ENCODE peak calls at places on chromosomes 4 and X, in ten cellular contexts. U is retina; R is cerebellar cortex; M is naive thymus-derived CD8-positive, alpha-beta T cell; C is endothelial cell; Y is GM03348; E is C1 segment of cervical spinal cord; Z is ELR; H is NCI-H1092 treated with DMSO at 0.1 percent for 48 hours; K is activated CD4-positive, alpha-beta T cell treated with anti-CD3 and anti-CD28 coated beads for 24 hours. B is an unnamed sample.

GRCh38 chr4:141571368-141571767 is 65.0 kb upstream of the IL15 start:
- DNase-seq in C (no peak), U (no peak), M (no peak), Y (no peak), Z (peak; percentile 32), K (no peak), R (no peak), H (no peak), E (no peak), B (no peak)

GRCh38 chrX:118523920-118524319 is 28.3 kb downstream of the DOCK11 start:
- DNase-seq in Y (no peak), R (no peak), H (no peak), K (no peak), C (no peak), Z (no peak), M (peak; percentile 67), U (no peak), E (no peak), B (no peak)

GRCh38 chr4:51932261-51932660 is 87.9 kb downstream of the LRRC66 start:
- DNase-seq in Z (no peak), H (no peak), Y (peak; percentile 35), U (no peak), K (no peak), R (no peak), M (no peak), C (no peak), E (no peak), B (no peak)

GRCh38 chr4:33722800-33723511 is 2521.4 kb downstream of the ARAP2 start:
- DNase-seq in M (no peak), Z (peak; percentile 57), Y (peak; percentile 13), R (no peak), U (peak; percentile 43), K (no peak), C (no peak), H (peak; percentile 13), E (no peak), B (peak; percentile 4)

GRCh38 chr4:169620846-169621228 is 459 bp downstream of the CLCN3 start:
- DNase-seq in H (peak; percentile 44), R (peak; percentile 59), U (no peak), E (no peak), Y (no peak), C (peak; percentile 19), Z (peak; percentile 36), M (no peak), K (no peak), B (no peak)

GRCh38 chr4:145423017-145423708 is 58.5 kb upstream of the SMAD1 start:
- DNase-seq in Y (no peak), R (no peak), H (no peak), E (no peak), U (no peak), Z (peak; percentile 3), M (no peak), K (no peak), C (no peak), B (no peak)

GRCh38 chr4:74283614-74284013 is 24.7 kb upstream of the EPGN start:
- DNase-seq in U (no peak), Y (peak; percentile 18), Z (peak; percentile 82), E (no peak), K (no peak), R (no peak), H (no peak), M (no peak), C (no peak), B (no peak)

GRCh38 chr4:140703463-140703862 is 52.7 kb downstream of the TBC1D9 start:
- DNase-seq in Z (no peak), C (no peak), U (no peak), E (no peak), Y (peak; percentile 33), R (no peak), H (no peak), M (no peak), K (no peak), B (no peak)

GRCh38 chrX:32877592-32877991 is 333.8 kb downstream of the DMD start:
- DNase-seq in Z (no peak), M (no peak), H (no peak), E (no peak), C (no peak), U (no peak), Y (no peak), K (no peak), R (no peak), B (no peak)

GRCh38 chr4:79653871-79654270 is 245.8 kb upstream of the GK2 start:
- DNase-seq in R (no peak), Z (no peak), C (no peak), E (no peak), K (no peak), Y (no peak), M (no peak), H (no peak), U (no peak), B (peak; percentile 68)

GRCh38 chr4:67714248-67714583 is 13.3 kb upstream of the UBA6 start:
- DNase-seq in Y (no peak), E (no peak), H (no peak), U (no peak), R (no peak), K (peak; percentile 15), M (no peak), C (no peak), Z (no peak), B (no peak)

GRCh38 chr4:78205601-78206000 is 148.5 kb downstream of the FRAS1 start:
- DNase-seq in R (no peak), Z (no peak), E (no peak), U (peak; percentile 37), Y (no peak), C (peak; percentile 53), K (no peak), H (no peak), M (no peak), B (no peak)

GRCh38 chr4:94721310-94721709 is 36.4 kb upstream of the BMPR1B start:
- DNase-seq in R (no peak), C (no peak), E (no peak), M (no peak), K (no peak), U (no peak), Z (no peak), H (no peak), Y (no peak), B (no peak)

GRCh38 chrX:150873616-150874015 is 24.9 kb downstream of the CD99L2 start:
- DNase-seq in R (peak; percentile 70), C (no peak), K (no peak), Z (peak; percentile 27), Y (peak; percentile 10), U (no peak), H (no peak), M (no peak), E (no peak), B (no peak)

GRCh38 chr4:168719725-168720124 is 222.9 kb downstream of the PALLD start:
- DNase-seq in Z (no peak), C (no peak), K (no peak), H (no peak), Y (no peak), M (no peak), R (no peak), U (no peak), E (no peak), B (no peak)

GRCh38 chr4:148790691-148791090 is 348.5 kb upstream of the NR3C2 start:
- DNase-seq in K (no peak), H (no peak), U (no peak), Z (peak; percentile 21), R (no peak), M (no peak), C (no peak), E (no peak), Y (no peak), B (no peak)

GRCh38 chr4:7814451-7814850 is 125.2 kb downstream of the AFAP1 start:
- DNase-seq in C (no peak), K (no peak), M (no peak), Y (no peak), Z (no peak), R (no peak), E (no peak), H (no peak), U (no peak), B (no peak)

GRCh38 chr4:20367446-20367845 is 115.7 kb downstream of the SLIT2 start:
- DNase-seq in K (no peak), E (no peak), Z (no peak), C (no peak), U (no peak), M (no peak), H (no peak), R (no peak), Y (no peak), B (no peak)

GRCh38 chrX:125405339-125405738 is 85.7 kb downstream of the TEX13C start:
- DNase-seq in C (no peak), Z (no peak), R (no peak), H (no peak), M (no peak), E (no peak), Y (no peak), U (no peak), K (no peak), B (no peak)

GRCh38 chr4:139279723-139280620 is at the start of gene MGARP:
- DNase-seq in R (peak; percentile 75), C (peak; percentile 40), U (peak; percentile 94), Y (peak; percentile 24), Z (peak; percentile 15), H (peak; percentile 16), E (peak; percentile 2), K (peak; percentile 12), M (peak; percentile 26), B (no peak)

GRCh38 chr4:184684491-184685189 is 35.1 kb downstream of the PRIMPOL start:
- DNase-seq in E (no peak), C (no peak), H (no peak), K (no peak), M (no peak), U (no peak), Y (peak; percentile 17), Z (no peak), R (no peak), B (no peak)

GRCh38 chr4:121380448-121381147 is at the start of gene QRFPR:
- DNase-seq in E (no peak), R (no peak), C (peak; percentile 38), K (no peak), U (peak; percentile 77), Z (peak; percentile 1), M (no peak), H (no peak), Y (peak; percentile 17), B (no peak)

GRCh38 chrX:9906919-9907318 is 60.2 kb upstream of the CLDN34 start:
- DNase-seq in Z (peak; percentile 41), M (no peak), Y (no peak), H (no peak), R (no peak), K (no peak), C (peak; percentile 17), E (no peak), U (no peak), B (no peak)

GRCh38 chrX:19544693-19545305 is 29.5 kb upstream of the MAP3K15 start:
- DNase-seq in K (no peak), U (peak; percentile 33), Y (peak; percentile 57), C (peak; percentile 35), E (no peak), R (peak; percentile 56), H (peak; percentile 50), Z (peak; percentile 61), M (peak; percentile 32), B (peak; percentile 42)

GRCh38 chr4:80029364-80029763 is 43.7 kb downstream of the ANTXR2 start:
- DNase-seq in K (no peak), H (no peak), Z (no peak), U (no peak), C (no peak), R (no peak), M (no peak), Y (no peak), E (no peak), B (peak; percentile 4)

GRCh38 chr4:105022811-105023667 is 123.6 kb upstream of the TET2 start:
- DNase-seq in R (no peak), Y (no peak), U (no peak), Z (peak; percentile 56), C (no peak), H (no peak), M (no peak), E (no peak), K (no peak), B (no peak)

B was measured in NCI-H2171 treated with DMSO at 0.1 percent for 48 hours.